ENCODE peak calls at places on chromosome 3, in ten cellular contexts. One of them, this sample, is unnamed.

GRCh38 chr3:40008796-40009195 is 199.4 kb downstream of the MYRIP start:
- DNase-seq in ovary: no peak
- DNase-seq in AG09309: no peak
- DNase-seq in hepatocyte: no peak
- DNase-seq in transverse colon: no peak
- DNase-seq in fibroblast of pulmonary artery: no peak
- DNase-seq in cardiac muscle cell: no peak
- DNase-seq in heart left ventricle: no peak
- DNase-seq in GM23338: no peak
- DNase-seq in lower leg skin: no peak
- DNase-seq in this sample: no peak

GRCh38 chr3:4642611-4643010 is 149.5 kb downstream of the ITPR1 start:
- DNase-seq in hepatocyte: no peak
- DNase-seq in heart left ventricle: no peak
- DNase-seq in lower leg skin: no peak
- DNase-seq in transverse colon: no peak
- DNase-seq in GM23338: no peak
- DNase-seq in AG09309: no peak
- DNase-seq in fibroblast of pulmonary artery: no peak
- DNase-seq in ovary: no peak
- DNase-seq in cardiac muscle cell: no peak
- DNase-seq in this sample: no peak

GRCh38 chr3:183298708-183299153 is 45.7 kb downstream of the B3GNT5 start:
- DNase-seq in heart left ventricle: peak
- DNase-seq in cardiac muscle cell: peak
- DNase-seq in ovary: peak
- DNase-seq in GM23338: peak
- DNase-seq in fibroblast of pulmonary artery: peak
- DNase-seq in AG09309: peak
- DNase-seq in lower leg skin: peak
- DNase-seq in hepatocyte: peak
- DNase-seq in transverse colon: peak
- DNase-seq in this sample: peak

GRCh38 chr3:9201278-9201677 is 48.2 kb downstream of the SRGAP3 start:
- DNase-seq in fibroblast of pulmonary artery: no peak
- DNase-seq in transverse colon: no peak
- DNase-seq in lower leg skin: peak
- DNase-seq in heart left ventricle: no peak
- DNase-seq in ovary: no peak
- DNase-seq in cardiac muscle cell: no peak
- DNase-seq in GM23338: no peak
- DNase-seq in hepatocyte: no peak
- DNase-seq in AG09309: peak
- DNase-seq in this sample: no peak

GRCh38 chr3:157175678-157176077 is 15.7 kb upstream of the CCNL1 start:
- DNase-seq in transverse colon: peak
- DNase-seq in lower leg skin: no peak
- DNase-seq in AG09309: no peak
- DNase-seq in GM23338: peak
- DNase-seq in fibroblast of pulmonary artery: no peak
- DNase-seq in ovary: peak
- DNase-seq in heart left ventricle: no peak
- DNase-seq in cardiac muscle cell: no peak
- DNase-seq in hepatocyte: peak
- DNase-seq in this sample: peak

GRCh38 chr3:81154611-81155143 is 606.8 kb downstream of the GBE1 start:
- DNase-seq in lower leg skin: no peak
- DNase-seq in AG09309: no peak
- DNase-seq in transverse colon: no peak
- DNase-seq in hepatocyte: no peak
- DNase-seq in ovary: no peak
- DNase-seq in cardiac muscle cell: no peak
- DNase-seq in GM23338: peak
- DNase-seq in fibroblast of pulmonary artery: no peak
- DNase-seq in heart left ventricle: no peak
- DNase-seq in this sample: no peak

GRCh38 chr3:52820741-52821140 is 9.7 kb downstream of the ITIH4 start:
- DNase-seq in ovary: no peak
- DNase-seq in AG09309: no peak
- DNase-seq in lower leg skin: no peak
- DNase-seq in heart left ventricle: no peak
- DNase-seq in cardiac muscle cell: peak
- DNase-seq in transverse colon: no peak
- DNase-seq in fibroblast of pulmonary artery: peak
- DNase-seq in hepatocyte: peak
- DNase-seq in GM23338: peak
- DNase-seq in this sample: no peak

GRCh38 chr3:178485756-178486155 is 50.5 kb upstream of the KCNMB2 start:
- DNase-seq in hepatocyte: no peak
- DNase-seq in lower leg skin: no peak
- DNase-seq in GM23338: no peak
- DNase-seq in AG09309: peak
- DNase-seq in heart left ventricle: no peak
- DNase-seq in transverse colon: no peak
- DNase-seq in cardiac muscle cell: peak
- DNase-seq in ovary: no peak
- DNase-seq in fibroblast of pulmonary artery: no peak
- DNase-seq in this sample: no peak

GRCh38 chr3:40104441-40104840 is 205.1 kb upstream of the EIF1B start:
- DNase-seq in heart left ventricle: no peak
- DNase-seq in transverse colon: no peak
- DNase-seq in hepatocyte: no peak
- DNase-seq in GM23338: no peak
- DNase-seq in cardiac muscle cell: no peak
- DNase-seq in AG09309: no peak
- DNase-seq in ovary: no peak
- DNase-seq in lower leg skin: no peak
- DNase-seq in fibroblast of pulmonary artery: no peak
- DNase-seq in this sample: no peak

GRCh38 chr3:49339593-49339946 is 283 bp downstream of the USP4 start:
- DNase-seq in AG09309: no peak
- DNase-seq in cardiac muscle cell: no peak
- DNase-seq in ovary: no peak
- DNase-seq in hepatocyte: peak
- DNase-seq in transverse colon: peak
- DNase-seq in heart left ventricle: no peak
- DNase-seq in fibroblast of pulmonary artery: no peak
- DNase-seq in lower leg skin: no peak
- DNase-seq in GM23338: peak
- DNase-seq in this sample: no peak

GRCh38 chr3:56775931-56776461 is 25.8 kb downstream of the ARHGEF3 start:
- DNase-seq in transverse colon: no peak
- DNase-seq in heart left ventricle: no peak
- DNase-seq in ovary: no peak
- DNase-seq in hepatocyte: no peak
- DNase-seq in lower leg skin: no peak
- DNase-seq in cardiac muscle cell: no peak
- DNase-seq in GM23338: no peak
- DNase-seq in AG09309: no peak
- DNase-seq in fibroblast of pulmonary artery: no peak
- DNase-seq in this sample: no peak

GRCh38 chr3:48984648-48985047 is 5.4 kb upstream of the P4HTM start:
- DNase-seq in transverse colon: no peak
- DNase-seq in hepatocyte: no peak
- DNase-seq in lower leg skin: no peak
- DNase-seq in AG09309: no peak
- DNase-seq in fibroblast of pulmonary artery: no peak
- DNase-seq in cardiac muscle cell: no peak
- DNase-seq in GM23338: no peak
- DNase-seq in heart left ventricle: no peak
- DNase-seq in ovary: no peak
- DNase-seq in this sample: no peak

GRCh38 chr3:72413228-72413627 is 435.0 kb downstream of the SHQ1 start:
- DNase-seq in ovary: no peak
- DNase-seq in AG09309: no peak
- DNase-seq in lower leg skin: no peak
- DNase-seq in fibroblast of pulmonary artery: peak
- DNase-seq in hepatocyte: no peak
- DNase-seq in heart left ventricle: no peak
- DNase-seq in GM23338: no peak
- DNase-seq in transverse colon: no peak
- DNase-seq in cardiac muscle cell: peak
- DNase-seq in this sample: no peak

GRCh38 chr3:15795563-15796308 is 2.0 kb downstream of the ANKRD28 start:
- DNase-seq in ovary: no peak
- DNase-seq in GM23338: no peak
- DNase-seq in AG09309: no peak
- DNase-seq in cardiac muscle cell: peak
- DNase-seq in fibroblast of pulmonary artery: peak
- DNase-seq in lower leg skin: no peak
- DNase-seq in hepatocyte: no peak
- DNase-seq in transverse colon: no peak
- DNase-seq in heart left ventricle: no peak
- DNase-seq in this sample: no peak
- H3K4me3 ChIP-seq in ovary: peak
- H3K4me3 ChIP-seq in GM23338: no peak
- H3K4me3 ChIP-seq in AG09309: peak
- H3K4me3 ChIP-seq in cardiac muscle cell: no peak
- H3K4me3 ChIP-seq in fibroblast of pulmonary artery: peak
- H3K4me3 ChIP-seq in lower leg skin: no peak
- H3K4me3 ChIP-seq in hepatocyte: peak
- H3K4me3 ChIP-seq in transverse colon: peak
- H3K4me3 ChIP-seq in heart left ventricle: no peak
- H3K4me3 ChIP-seq in this sample: no peak

DNA sequence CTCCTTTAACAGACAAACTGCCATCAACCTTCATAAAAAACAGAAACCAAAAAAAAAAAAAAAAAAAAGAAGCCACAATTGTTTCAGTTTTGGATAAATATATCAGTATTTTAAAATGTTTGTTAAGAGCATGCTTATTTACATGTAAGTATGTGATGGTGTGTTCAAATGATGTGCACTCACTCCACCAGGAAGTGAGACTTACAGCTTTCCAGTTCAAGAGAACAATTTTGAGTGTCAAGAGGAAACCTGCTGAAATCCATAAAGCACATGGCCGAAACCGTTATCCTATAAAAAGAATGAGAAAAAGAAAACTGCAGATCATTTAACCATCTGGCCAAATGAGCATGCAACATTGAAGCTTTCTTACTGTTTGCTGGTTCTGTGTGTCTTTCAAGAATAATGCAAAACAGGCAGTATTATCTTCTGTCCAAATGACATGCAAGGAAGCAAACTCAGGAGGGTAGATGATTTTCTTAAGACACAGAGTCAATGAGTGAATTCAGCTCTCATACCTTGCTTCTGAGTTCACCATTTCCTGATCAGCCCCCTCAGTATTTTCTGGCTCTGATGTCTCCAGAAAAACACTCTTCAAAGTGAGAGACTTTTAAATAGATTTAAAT is 26.3 kb downstream of the GABRR3 start:
- DNase-seq in lower leg skin: no peak
- DNase-seq in heart left ventricle: no peak
- DNase-seq in fibroblast of pulmonary artery: no peak
- DNase-seq in AG09309: no peak
- DNase-seq in GM23338: no peak
- DNase-seq in transverse colon: no peak
- DNase-seq in hepatocyte: no peak
- DNase-seq in ovary: no peak
- DNase-seq in cardiac muscle cell: no peak
- DNase-seq in this sample: no peak
- TF ChIP-seq CTCF in lower leg skin: no peak
- TF ChIP-seq CTCF in heart left ventricle: no peak
- TF ChIP-seq CTCF in fibroblast of pulmonary artery: no peak
- TF ChIP-seq CTCF in AG09309: no peak
- TF ChIP-seq CTCF in GM23338: no peak
- TF ChIP-seq CTCF in transverse colon: no peak
- TF ChIP-seq CTCF in hepatocyte: no peak
- TF ChIP-seq CTCF in ovary: no peak
- TF ChIP-seq CTCF in cardiac muscle cell: no peak
- TF ChIP-seq CTCF in this sample: no peak

DNA sequence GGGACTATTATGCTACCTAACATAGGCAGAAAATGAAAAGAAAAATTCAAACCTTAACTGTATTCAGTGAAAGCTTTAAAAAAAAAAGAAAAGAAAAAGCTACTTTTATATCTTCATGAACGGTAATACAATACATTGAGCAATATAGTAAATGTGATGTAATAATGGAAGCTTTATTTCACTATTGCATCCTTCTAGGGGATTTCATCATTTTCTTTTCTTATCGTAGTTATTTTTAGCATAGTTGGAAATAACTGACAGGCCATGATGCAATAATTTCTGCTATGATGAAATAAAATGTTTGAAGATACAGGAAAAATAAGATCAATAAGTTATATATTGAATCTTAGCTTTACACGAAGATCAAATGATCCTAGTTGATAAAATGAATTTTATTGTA is 40.3 kb upstream of the ZCWPW2 start:
- DNase-seq in cardiac muscle cell: peak
- DNase-seq in fibroblast of pulmonary artery: peak
- DNase-seq in heart left ventricle: no peak
- DNase-seq in lower leg skin: no peak
- DNase-seq in AG09309: no peak
- DNase-seq in transverse colon: no peak
- DNase-seq in hepatocyte: no peak
- DNase-seq in GM23338: no peak
- DNase-seq in ovary: no peak
- DNase-seq in this sample: no peak
- H3K4me3 ChIP-seq in cardiac muscle cell: no peak
- H3K4me3 ChIP-seq in fibroblast of pulmonary artery: no peak
- H3K4me3 ChIP-seq in heart left ventricle: no peak
- H3K4me3 ChIP-seq in lower leg skin: no peak
- H3K4me3 ChIP-seq in AG09309: no peak
- H3K4me3 ChIP-seq in transverse colon: no peak
- H3K4me3 ChIP-seq in hepatocyte: no peak
- H3K4me3 ChIP-seq in GM23338: no peak
- H3K4me3 ChIP-seq in ovary: no peak
- H3K4me3 ChIP-seq in this sample: no peak

GRCh38 chr3:149969110-149969944 is 1.4 kb downstream of the PFN2 start:
- DNase-seq in heart left ventricle: no peak
- DNase-seq in lower leg skin: peak
- DNase-seq in fibroblast of pulmonary artery: peak
- DNase-seq in cardiac muscle cell: peak
- DNase-seq in hepatocyte: peak
- DNase-seq in AG09309: no peak
- DNase-seq in transverse colon: peak
- DNase-seq in GM23338: peak
- DNase-seq in ovary: peak
- DNase-seq in this sample: peak
- TF ChIP-seq CTCF in heart left ventricle: peak
- TF ChIP-seq CTCF in lower leg skin: no peak
- TF ChIP-seq CTCF in fibroblast of pulmonary artery: peak
- TF ChIP-seq CTCF in cardiac muscle cell: peak
- TF ChIP-seq CTCF in hepatocyte: peak
- TF ChIP-seq CTCF in AG09309: no peak
- TF ChIP-seq CTCF in transverse colon: no peak
- TF ChIP-seq CTCF in GM23338: peak
- TF ChIP-seq CTCF in ovary: peak
- TF ChIP-seq CTCF in this sample: peak